ENCODE peak calls at places on chromosome 2, in six cellular contexts. F, Z, S, A, T and U are unnamed samples.

GRCh38 chr2:127700527-127701192 is 637 bp upstream of the SFT2D3 start:
- DNase-seq in F (peak; percentile 53), Z (no peak), S (no peak), A (peak; percentile 50), T (peak; percentile 91), U (peak; percentile 55)

GRCh38 chr2:41939410-41939775 is 108.4 kb upstream of the PKDCC start:
- DNase-seq in F (no peak), Z (no peak), S (no peak), A (no peak), T (no peak), U (no peak)

GRCh38 chr2:6080837-6081541 is 388.8 kb downstream of the SOX11 start:
- DNase-seq in F (no peak), Z (no peak), S (no peak), A (no peak), T (no peak), U (no peak)

GRCh38 chr2:72136349-72136748 is 11.3 kb downstream of the CYP26B1 start:
- DNase-seq in F (no peak), Z (no peak), S (no peak), A (peak; percentile 10), T (no peak), U (no peak)

GRCh38 chr2:174826051-174826450 is 61.8 kb upstream of the CHRNA1 start:
- DNase-seq in F (no peak), Z (no peak), S (no peak), A (no peak), T (no peak), U (no peak)

GRCh38 chr2:32565902-32566301 is 61.9 kb upstream of the TTC27 start:
- DNase-seq in F (no peak), Z (no peak), S (no peak), A (no peak), T (no peak), U (no peak)

GRCh38 chr2:221254281-221254680 is 317.8 kb downstream of the EPHA4 start:
- DNase-seq in F (no peak), Z (no peak), S (no peak), A (no peak), T (no peak), U (no peak)

GRCh38 chr2:50591642-50592041 is 440.3 kb downstream of the NRXN1 start:
- DNase-seq in F (no peak), Z (no peak), S (no peak), A (peak; percentile 31), T (no peak), U (no peak)

GRCh38 chr2:95062716-95063400 is 37.4 kb downstream of the MAL start:
- DNase-seq in F (no peak), Z (no peak), S (no peak), A (no peak), T (no peak), U (peak; percentile 22)

GRCh38 chr2:55966431-55967118 is 43.0 kb upstream of the EFEMP1 start:
- DNase-seq in F (peak; percentile 41), Z (peak; percentile 8), S (no peak), A (peak; percentile 53), T (no peak), U (no peak)

GRCh38 chr2:141557329-141558098 is 573.3 kb downstream of the LRP1B start:
- DNase-seq in F (no peak), Z (no peak), S (peak; percentile 82), A (no peak), T (no peak), U (peak; percentile 97)

GRCh38 chr2:69082430-69082997 is 69.5 kb downstream of the ANTXR1 start:
- DNase-seq in F (peak; percentile 34), Z (no peak), S (peak; percentile 84), A (peak; percentile 26), T (peak; percentile 80), U (peak; percentile 96)

GRCh38 chr2:145638675-145639074 is 1118.8 kb upstream of the ZEB2 start:
- DNase-seq in F (no peak), Z (no peak), S (no peak), A (no peak), T (peak; percentile 1), U (no peak)

GRCh38 chr2:28587526-28588230 is 91.8 kb downstream of the PLB1 start:
- DNase-seq in F (no peak), Z (no peak), S (no peak), A (no peak), T (no peak), U (no peak)

DNA sequence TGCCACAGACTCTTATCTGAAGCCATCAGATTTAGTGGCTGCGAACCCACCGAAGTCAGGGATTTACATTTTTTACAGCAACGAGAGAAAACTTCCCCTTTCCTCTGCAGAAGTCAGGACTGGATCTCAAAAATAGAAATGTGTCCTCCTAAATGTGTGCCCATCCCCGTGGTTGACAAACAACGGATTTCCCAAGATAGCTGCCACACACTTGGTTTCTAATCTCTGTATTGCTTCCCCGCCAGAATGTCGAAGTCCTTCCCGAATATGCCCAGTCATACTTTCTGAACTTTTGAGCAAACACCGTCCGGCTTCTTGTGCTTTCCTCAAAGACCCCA is 847 bp upstream of the ADAM23 start:
- DNase-seq in F (no peak), Z (no peak), S (no peak), A (no peak), T (no peak), U (no peak)
- H3K4me3 ChIP-seq in F (peak overlapping the region; percentile 48), Z (peak overlapping the region; percentile 75), S (peak overlapping the region; percentile 62), A (peak overlapping the region; percentile 77), T (peak overlapping the region; percentile 52), U (no peak overlapping the region)

GRCh38 chr2:162430323-162430722 is 86.4 kb downstream of the GCA start:
- DNase-seq in F (peak; percentile 49), Z (no peak), S (no peak), A (no peak), T (no peak), U (no peak)

GRCh38 chr2:162435157-162435556 is 91.2 kb downstream of the GCA start:
- DNase-seq in F (no peak), Z (no peak), S (no peak), A (no peak), T (no peak), U (no peak)

DNA sequence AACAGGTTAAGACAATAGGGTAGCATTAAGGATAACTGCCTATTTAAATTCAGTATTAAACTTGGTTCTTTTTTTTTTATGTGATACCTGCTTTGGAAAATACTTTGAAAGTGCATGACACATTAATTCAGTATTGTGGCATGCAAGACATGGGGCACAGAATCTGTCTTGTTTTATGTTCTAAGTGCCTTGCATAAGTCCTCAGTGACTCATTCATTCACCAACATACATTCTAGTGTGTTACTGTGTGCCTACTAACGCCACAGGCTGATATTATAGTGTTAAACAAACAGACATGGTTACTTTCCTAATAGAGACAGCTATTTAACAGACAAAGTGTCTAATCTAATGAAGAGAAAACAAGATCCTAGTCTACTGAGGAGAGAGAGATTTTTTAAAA is 91.7 kb downstream of the GCA start:
- DNase-seq in F (no peak), Z (no peak), S (no peak), A (no peak), T (no peak), U (peak; percentile 78)
- TF ChIP-seq CTCF in F (no peak), Z (no peak), S (no peak), A (no peak), T (no peak), U (no peak)

GRCh38 chr2:44578401-44579135 is 216.8 kb downstream of the CAMKMT start:
- DNase-seq in F (no peak), Z (no peak), S (peak; percentile 48), A (no peak), T (no peak), U (peak; percentile 92)
- H3K4me3 ChIP-seq in F (no peak overlapping the region), Z (peak overlapping the region; percentile 49), S (no peak overlapping the region), A (no peak overlapping the region), T (no peak overlapping the region), U (no peak overlapping the region)

GRCh38 chr2:21757805-21758204 is 634.0 kb downstream of the TDRD15 start:
- DNase-seq in F (no peak), Z (no peak), S (no peak), A (peak; percentile 29), T (no peak), U (no peak)

GRCh38 chr2:21759819-21760218 is 636.1 kb downstream of the TDRD15 start:
- DNase-seq in F (no peak), Z (no peak), S (no peak), A (no peak), T (no peak), U (no peak)

GRCh38 chr2:21748501-21748900 is 624.7 kb downstream of the TDRD15 start:
- DNase-seq in F (no peak), Z (no peak), S (no peak), A (no peak), T (no peak), U (no peak)

GRCh38 chr2:21754164-21754788 is 630.5 kb downstream of the TDRD15 start:
- DNase-seq in F (no peak), Z (no peak), S (no peak), A (no peak), T (no peak), U (no peak)
- TF ChIP-seq CTCF in F (no peak), Z (no peak), S (no peak), A (peak; percentile 49), T (no peak), U (no peak)

DNA sequence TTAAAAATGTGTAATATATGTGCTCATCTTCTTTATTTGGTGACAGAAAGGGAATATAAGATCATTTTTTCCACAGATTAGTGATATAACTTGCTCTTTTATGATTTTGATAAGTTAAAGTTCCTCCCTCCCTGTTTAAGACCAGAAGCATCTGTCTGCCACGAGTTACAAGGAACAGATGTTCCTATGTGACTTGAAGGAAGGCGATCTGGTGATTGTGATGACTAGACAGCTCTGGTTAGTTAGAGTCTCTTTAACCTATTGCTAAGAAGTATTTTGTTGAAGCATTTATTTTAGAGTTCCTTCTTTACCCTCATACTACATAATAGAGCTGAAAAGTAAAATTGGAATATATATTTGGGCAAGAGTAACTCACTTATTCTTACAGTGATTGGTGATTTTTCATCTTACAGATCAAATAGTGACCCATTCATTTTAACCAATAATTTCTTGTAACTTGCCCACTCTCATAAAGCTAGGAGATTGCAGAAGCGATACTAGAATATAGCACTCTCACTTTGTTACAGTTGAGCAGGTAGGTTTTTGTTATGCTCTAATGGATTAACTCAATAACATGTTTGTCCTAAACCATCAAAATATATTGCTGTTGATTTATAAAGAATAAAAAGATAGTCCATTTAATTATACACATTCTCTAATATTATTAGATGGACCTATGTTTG is 218.7 kb downstream of the SLC4A10 start:
- DNase-seq in F (no peak), Z (no peak), S (no peak), A (no peak), T (no peak), U (no peak)
- H3K4me3 ChIP-seq in F (no peak overlapping the region), Z (no peak overlapping the region), S (no peak overlapping the region), A (no peak overlapping the region), T (no peak overlapping the region), U (no peak overlapping the region)

DNA sequence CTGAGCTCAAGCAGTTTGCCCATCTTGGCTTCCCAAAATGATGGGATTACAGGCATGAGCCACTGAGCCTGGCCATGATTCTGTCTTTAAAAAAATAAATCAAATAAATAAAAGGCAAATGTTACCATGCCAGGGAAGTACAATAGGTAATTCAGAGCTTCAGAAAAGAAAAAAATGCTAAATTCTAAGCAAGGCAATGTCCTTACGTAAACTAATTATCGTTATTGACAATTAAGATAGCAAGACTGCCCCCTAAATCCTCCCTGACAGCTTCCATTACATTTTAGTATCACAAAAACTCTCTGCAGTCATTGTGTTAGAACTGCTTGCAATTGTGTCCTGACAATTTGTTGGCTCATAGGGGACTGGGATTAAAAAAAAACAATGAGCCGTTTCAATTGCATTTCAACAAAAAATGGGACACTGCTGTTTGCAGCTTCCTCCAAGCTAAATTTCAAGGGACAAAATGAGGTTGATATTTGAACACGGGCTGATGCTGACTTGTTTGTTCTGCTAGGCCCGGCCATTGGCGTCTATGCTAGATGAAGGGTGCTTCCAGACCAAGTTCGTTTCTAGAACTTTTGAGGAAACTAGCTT is 88.9 kb downstream of the MOGAT1 start:
- DNase-seq in F (no peak), Z (no peak), S (no peak), A (no peak), T (no peak), U (no peak)
- TF ChIP-seq CTCF in F (no peak), Z (no peak), S (no peak), A (no peak), T (no peak), U (no peak)